ENCODE peak calls at places on chromosomes 7 and 10, in nine cellular contexts. X is SW480; T is iPS-NIHi11; Y is OCI-LY7; M is activated CD8-positive, alpha-beta memory T cell treated with anti-CD3 and anti-CD28 coated beads for 48 hours; D is stimulated activated CD4-positive, alpha-beta T cell treated with anti-CD3 and anti-CD28 coated beads, Interleukin-12 subunit alpha, Interleukin-12 subunit beta, amount 100 ng/mL, for 4 hours; J is A549; B is CD4-positive, alpha-beta T cell; Q is kidney epithelial cell. W is an unnamed sample.

GRCh38 chr7:157276731-157277562 is 59.9 kb upstream of the DNAJB6 start:
- DNase-seq in X (no peak), D (no peak), J (no peak), T (no peak), Q (no peak), M (no peak), B (no peak), Y (no peak), W (no peak)

GRCh38 chr10:61975107-61975932 is 73.8 kb downstream of the ARID5B start:
- DNase-seq in Y (peak; percentile 58), D (no peak), T (no peak), X (no peak), J (peak; percentile 12), Q (no peak), B (no peak), M (no peak), W (peak; percentile 30)

GRCh38 chr7:77460057-77460486 is 43.9 kb upstream of the GSAP start:
- DNase-seq in X (peak; percentile 51), Y (peak; percentile 5), M (no peak), D (no peak), T (no peak), B (no peak), J (no peak), Q (no peak), W (no peak)

GRCh38 chr7:131057524-131058065 is 270.1 kb upstream of the MKLN1 start:
- DNase-seq in M (no peak), Q (no peak), D (no peak), Y (peak; percentile 49), B (no peak), J (no peak), T (no peak), X (no peak), W (no peak)

GRCh38 chr10:14386202-14386593 is 55.5 kb upstream of the FRMD4A start:
- DNase-seq in T (no peak), Y (no peak), X (no peak), D (peak; percentile 33), J (no peak), M (no peak), Q (peak; percentile 82), B (peak; percentile 6), W (peak; percentile 78)

GRCh38 chr7:50742401-50742800 is 40.3 kb downstream of the GRB10 start:
- DNase-seq in T (no peak), Q (no peak), Y (no peak), D (no peak), M (no peak), X (no peak), J (no peak), B (no peak), W (no peak)

GRCh38 chr7:129790136-129790535 is 162.6 kb downstream of the UBE2H start:
- DNase-seq in Y (no peak), T (no peak), X (no peak), Q (no peak), B (no peak), M (no peak), D (no peak), J (no peak), W (no peak)

GRCh38 chr7:19107392-19108147 is 9.9 kb downstream of the TWIST1 start:
- DNase-seq in Q (no peak), D (no peak), M (no peak), B (no peak), J (no peak), T (no peak), X (no peak), Y (no peak), W (no peak)

GRCh38 chr7:116876664-116877442 is 14.5 kb downstream of the CAPZA2 start:
- DNase-seq in M (no peak), Y (no peak), T (no peak), B (no peak), J (no peak), D (no peak), Q (no peak), X (no peak), W (no peak)

GRCh38 chr7:51606601-51607154 is 290.1 kb upstream of the COBL start:
- DNase-seq in M (no peak), X (peak; percentile 98), Y (no peak), Q (no peak), T (no peak), J (no peak), B (no peak), D (no peak), W (no peak)

GRCh38 chr7:23462846-23463245 is 7.4 kb downstream of the IGF2BP3 start:
- DNase-seq in Y (peak; percentile 33), B (no peak), M (no peak), X (no peak), Q (no peak), T (no peak), D (no peak), J (no peak), W (peak; percentile 51)

GRCh38 chr10:71729023-71729649 is 9.6 kb upstream of the C10orf105 start:
- DNase-seq in Q (no peak), M (no peak), X (no peak), T (no peak), J (peak; percentile 54), B (no peak), Y (peak; percentile 28), D (no peak), W (peak; percentile 13)

GRCh38 chr7:35878356-35878755 is 77.5 kb downstream of the SEPTIN7 start:
- DNase-seq in M (no peak), T (no peak), D (no peak), J (no peak), Y (no peak), Q (no peak), X (no peak), B (no peak), W (no peak)

GRCh38 chr7:1113548-1113885 is 25.6 kb downstream of the GPER1 start:
- DNase-seq in X (no peak), B (no peak), Y (no peak), T (no peak), D (no peak), M (no peak), J (no peak), Q (no peak), W (no peak)

GRCh38 chr10:23694921-23695824 is 256.3 kb downstream of the OTUD1 start:
- DNase-seq in J (no peak), Y (no peak), Q (no peak), B (no peak), X (no peak), M (no peak), T (peak; percentile 66), D (no peak), W (no peak)

GRCh38 chr7:99112097-99112496 is 31.8 kb downstream of the SMURF1 start:
- DNase-seq in Q (peak; percentile 53), T (no peak), M (no peak), Y (peak; percentile 41), J (no peak), D (no peak), B (no peak), X (peak; percentile 67), W (no peak)

W was measured in trophoblast cell.